ENCODE peak calls at places on chromosomes 4 and X, in nine cellular contexts. X, S, G, Y, Q, P, Z, L and W are unnamed samples.

GRCh38 chr4:73315091-73315490 is 56.5 kb upstream of the ANKRD17 start:
- DNase-seq in X (no peak), S (peak), Z (peak), L (peak), Y (no peak), G (peak), Q (peak), P (no peak), W (peak)

GRCh38 chr4:173243917-173244658 is 75.5 kb downstream of the GALNT7 start:
- DNase-seq in Z (no peak), X (no peak), Q (no peak), P (no peak), Y (no peak), S (no peak), G (no peak), L (no peak), W (no peak)

GRCh38 chr4:68218044-68218443 is 27.4 kb downstream of the TMPRSS11B start:
- DNase-seq in L (no peak), S (peak), Q (no peak), G (peak), P (no peak), X (no peak), Y (no peak), Z (no peak), W (no peak)

GRCh38 chrX:49172280-49172780 is 632 bp downstream of the PLP2 start:
- DNase-seq in P (no peak), L (peak), G (peak), S (peak), Z (peak), X (no peak), Y (no peak), Q (peak), W (peak)

GRCh38 chrX:22338740-22339139 is 66.0 kb downstream of the CBLL2 start:
- DNase-seq in S (peak), L (no peak), Z (peak), P (no peak), Y (no peak), Q (peak), G (peak), X (no peak), W (no peak)

GRCh38 chr4:32560306-32560705 is 1840.1 kb downstream of the PCDH7 start:
- DNase-seq in G (peak), P (no peak), L (peak), Q (no peak), S (peak), Y (peak), X (no peak), Z (peak), W (peak)

GRCh38 chr4:85657143-85657542 is 182.2 kb downstream of the ARHGAP24 start:
- DNase-seq in Y (no peak), Q (no peak), X (no peak), G (no peak), P (no peak), Z (no peak), L (no peak), S (no peak), W (no peak)

GRCh38 chr4:169571435-169571834 is 40.9 kb downstream of the NEK1 start:
- DNase-seq in P (no peak), S (no peak), Q (no peak), X (no peak), Z (no peak), G (no peak), Y (no peak), L (no peak), W (no peak)

GRCh38 chrX:71315917-71316316 is 14.4 kb downstream of the ITGB1BP2 start:
- DNase-seq in G (peak), Y (no peak), S (peak), Q (peak), X (no peak), P (no peak), L (peak), Z (peak), W (peak)

GRCh38 chr4:120830204-120830603 is 92.3 kb downstream of the PRDM5 start:
- DNase-seq in S (no peak), Z (peak), L (peak), G (peak), X (no peak), Q (peak), P (no peak), Y (no peak), W (no peak)

GRCh38 chrX:10447577-10448214 is 172.7 kb downstream of the MID1 start:
- DNase-seq in Q (peak), X (no peak), S (peak), Y (no peak), L (peak), P (no peak), G (no peak), Z (peak), W (peak)

GRCh38 chrX:55702611-55703010 is 14.9 kb upstream of the RRAGB start:
- DNase-seq in P (no peak), Q (no peak), Z (no peak), L (no peak), S (no peak), X (no peak), G (no peak), Y (no peak), W (no peak)

GRCh38 chrX:153927686-153927935 is 1.5 kb upstream of the ARHGAP4 start:
- DNase-seq in Z (no peak), S (no peak), G (no peak), L (no peak), P (no peak), Y (no peak), Q (peak), X (no peak), W (no peak)

GRCh38 chr4:76867880-76868655 is 29.9 kb downstream of the SOWAHB start:
- DNase-seq in Y (no peak), S (no peak), Z (no peak), P (no peak), L (no peak), X (peak), G (no peak), Q (no peak), W (no peak)

GRCh38 chr4:15341733-15342300 is 86.0 kb upstream of the C1QTNF7 start:
- DNase-seq in L (no peak), X (no peak), Z (no peak), Q (no peak), S (peak), Y (no peak), P (no peak), G (no peak), W (no peak)

GRCh38 chr4:15343000-15343399 is 84.8 kb upstream of the C1QTNF7 start:
- DNase-seq in S (no peak), Z (no peak), Q (no peak), Y (no peak), X (no peak), G (no peak), L (no peak), P (no peak), W (no peak)

GRCh38 chr4:15339732-15340131 is 88.1 kb upstream of the C1QTNF7 start:
- DNase-seq in Z (peak), Y (no peak), X (no peak), Q (no peak), G (peak), S (no peak), L (peak), P (no peak), W (peak)

GRCh38 chr4:15343581-15343980 is 84.3 kb upstream of the C1QTNF7 start:
- DNase-seq in P (no peak), Y (no peak), G (peak), X (no peak), Q (no peak), L (no peak), S (no peak), Z (no peak), W (peak)

DNA sequence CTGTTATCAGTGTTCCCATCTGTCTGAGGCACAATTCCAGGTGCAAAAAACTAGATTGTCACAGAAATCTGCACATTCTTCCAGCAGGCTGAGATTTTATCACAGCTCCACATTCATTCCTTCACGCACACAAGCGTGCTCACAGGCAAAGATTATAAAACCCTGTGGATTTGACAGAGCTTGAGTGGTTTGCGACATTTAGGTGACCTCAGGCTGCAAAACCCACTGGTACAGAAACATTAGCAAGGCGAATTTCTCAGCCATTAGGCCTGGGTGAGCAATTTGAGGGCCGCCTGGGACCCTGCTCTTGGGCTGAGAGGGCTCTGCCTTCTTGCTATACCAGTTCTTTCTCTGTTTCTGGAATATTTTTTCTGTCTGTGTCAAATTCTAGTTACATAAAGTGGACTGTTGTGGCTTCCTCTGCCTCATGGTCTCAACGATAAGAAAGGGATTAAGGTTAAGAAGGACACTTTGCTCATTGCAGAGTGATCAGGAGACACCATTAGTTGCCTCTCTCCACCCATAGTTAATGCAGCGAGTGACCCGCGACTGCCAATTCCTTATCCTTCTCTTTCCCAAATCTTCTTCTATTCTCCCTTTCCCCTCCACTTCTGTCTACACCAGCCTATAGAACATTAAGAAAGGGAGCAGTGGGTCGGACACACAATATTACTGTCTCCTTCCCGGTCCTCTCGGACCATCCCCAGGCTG is 86.7 kb upstream of the C1QTNF7 start:
- DNase-seq in G (no peak), X (no peak), L (no peak), Y (no peak), S (no peak), Q (no peak), P (no peak), Z (no peak), W (no peak)
- H3K4me3 ChIP-seq in G (no peak), X (no peak), L (no peak), Y (no peak), S (no peak), Q (no peak), P (no peak), Z (no peak), W (no peak)

DNA sequence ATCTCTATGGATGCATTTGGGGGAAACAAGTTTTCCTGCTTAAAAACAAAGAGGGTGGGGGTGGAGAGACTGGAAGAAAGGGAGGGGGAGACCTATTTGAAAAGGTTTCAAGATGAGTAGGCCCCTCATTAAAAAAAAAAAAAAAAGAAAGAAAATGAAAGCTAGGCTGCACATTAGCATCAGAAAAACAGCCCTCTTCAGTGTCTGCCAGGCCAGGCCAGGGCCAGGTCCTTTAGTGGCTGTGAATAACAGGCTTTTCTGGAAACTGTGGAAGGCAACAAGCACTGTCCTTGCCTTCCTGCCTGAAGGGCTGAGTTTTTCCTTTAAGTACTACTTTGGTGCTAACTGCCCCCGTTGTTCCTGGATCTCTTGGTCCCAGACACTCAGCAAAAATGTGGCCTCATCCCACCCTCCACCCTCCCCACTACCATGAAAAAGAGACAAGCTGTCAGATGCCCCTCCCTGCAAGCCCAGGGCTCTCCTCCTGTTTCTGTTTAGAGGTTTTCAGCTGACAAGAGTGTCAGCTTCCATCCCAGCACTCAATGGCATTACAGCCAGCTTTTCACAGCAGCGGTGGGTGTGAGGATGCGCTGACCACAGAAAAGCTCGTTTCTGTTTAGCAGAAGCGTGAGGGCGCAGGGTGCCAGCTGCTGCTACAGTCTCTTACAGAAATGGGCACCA is 174.1 kb downstream of the NHS start:
- DNase-seq in P (no peak), S (no peak), L (no peak), X (peak), Z (no peak), Q (no peak), G (no peak), Y (no peak), W (no peak)
- H3K4me3 ChIP-seq in P (no peak), S (no peak), L (no peak), X (no peak), Z (no peak), Q (no peak), G (no peak), Y (no peak), W (no peak)

GRCh38 chrX:57329008-57329407 is 42.5 kb downstream of the FAAH2 start:
- DNase-seq in L (no peak), Q (no peak), X (peak), Z (no peak), S (no peak), G (no peak), Y (no peak), P (no peak), W (no peak)
- H3K4me3 ChIP-seq in L (no peak), Q (no peak), X (no peak), Z (no peak), S (no peak), G (no peak), Y (no peak), P (no peak), W (no peak)

DNA sequence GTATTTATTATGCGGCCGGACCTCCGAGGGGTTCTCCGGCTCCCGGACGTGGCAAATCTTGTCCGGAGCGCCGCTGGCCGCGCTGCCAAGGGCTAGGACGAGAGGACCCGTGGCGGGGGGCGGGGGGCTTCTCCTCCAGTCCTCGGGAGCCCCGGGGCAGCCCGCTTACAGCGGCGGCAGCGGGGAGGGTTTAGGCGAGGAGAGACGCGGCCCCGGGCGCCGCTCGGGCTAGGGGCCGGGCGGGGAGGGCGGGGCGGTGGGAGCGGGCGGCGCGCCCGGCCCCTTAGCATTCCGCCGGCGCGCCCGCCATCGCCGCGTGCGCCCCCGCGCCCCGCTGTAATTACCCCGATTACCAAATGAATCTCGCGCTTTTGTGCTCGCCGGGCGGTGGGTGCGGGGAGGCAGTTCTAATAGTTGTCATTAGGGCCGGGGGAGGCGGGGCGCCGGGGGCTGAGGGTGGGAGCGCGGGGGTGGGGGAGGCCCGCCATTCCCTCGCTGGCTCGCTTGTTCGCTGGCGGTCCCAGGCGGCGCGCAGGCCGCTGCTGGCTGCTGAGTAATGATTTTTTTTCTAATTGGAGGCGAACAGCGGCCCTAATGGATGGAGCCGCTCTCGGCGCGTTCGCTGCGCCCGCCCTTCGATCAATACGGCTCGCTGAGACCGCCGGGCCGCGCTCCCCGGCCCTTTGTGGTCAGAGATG is 276.6 kb downstream of the BCOR start:
- DNase-seq in L (peak), Q (peak), X (peak), S (peak), P (peak), G (peak), Y (no peak), Z (no peak), W (peak)
- H3K4me3 ChIP-seq in L (peak), Q (peak), X (peak), S (peak), P (peak), G (no peak), Y (peak), Z (peak), W (peak)

DNA sequence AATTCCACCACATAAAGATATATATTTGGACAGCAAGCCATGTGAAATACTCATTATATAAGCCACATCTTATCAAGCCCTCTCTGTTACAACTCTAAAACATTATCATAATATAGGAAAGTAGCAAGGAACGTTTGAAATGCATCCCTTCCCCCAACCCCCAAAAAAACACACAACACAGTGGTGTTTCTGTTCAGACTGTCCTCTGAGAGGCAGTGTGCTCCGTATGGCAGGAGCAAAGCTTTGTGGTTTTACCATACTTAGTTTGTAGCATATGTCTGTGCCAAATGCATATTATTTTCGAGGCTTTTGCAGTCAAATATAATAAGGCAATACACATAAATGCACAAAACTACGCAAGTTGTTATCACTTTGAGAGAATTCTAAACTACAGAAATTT is 194.2 kb downstream of the RAPGEF2 start:
- DNase-seq in P (no peak), Y (no peak), Q (no peak), G (no peak), S (no peak), Z (peak), X (no peak), L (no peak), W (no peak)
- H3K4me3 ChIP-seq in P (no peak), Y (no peak), Q (no peak), G (no peak), S (no peak), Z (no peak), X (no peak), L (no peak), W (no peak)